ENCODE peak calls at places on chromosomes 5 and 9, in seven cellular contexts. V is bronchial epithelial cell, F is suprapubic skin, A is choroid plexus epithelial cell, Z is PC-9, Y is AG04450, C is epithelial cell of esophagus. G is an unnamed sample.

GRCh38 chr5:134570886-134571285 is 45.4 kb downstream of the JADE2 start:
- DNase-seq in F (no peak), A (no peak), Y (no peak), V (no peak), C (no peak), Z (no peak), G (no peak)

GRCh38 chr5:149364719-149365118 is 6.9 kb downstream of the PCYOX1L start:
- DNase-seq in C (no peak), Y (no peak), F (no peak), V (no peak), Z (no peak), A (no peak), G (no peak)

GRCh38 chr5:54289769-54290168 is 20.6 kb downstream of the ARL15 start:
- DNase-seq in F (no peak), Z (no peak), V (no peak), C (no peak), A (no peak), Y (no peak), G (no peak)

GRCh38 chr5:131810510-131811249 is 13.9 kb upstream of the FNIP1 start:
- DNase-seq in Z (no peak), V (no peak), C (peak), F (no peak), Y (no peak), A (peak), G (no peak)

GRCh38 chr5:153565822-153566221 is 75.4 kb downstream of the GRIA1 start:
- DNase-seq in A (peak), V (peak), F (no peak), C (peak), Z (no peak), Y (no peak), G (no peak)

GRCh38 chr9:117092582-117092981 is 322.3 kb downstream of the ASTN2 start:
- DNase-seq in Y (no peak), A (peak), C (peak), F (no peak), V (peak), Z (no peak), G (no peak)

GRCh38 chr5:33371660-33372059 is 69.1 kb upstream of the TARS1 start:
- DNase-seq in C (no peak), F (no peak), Y (peak), V (no peak), Z (peak), A (peak), G (peak)

GRCh38 chr5:99104538-99105132 is 175.8 kb upstream of the CHD1 start:
- DNase-seq in Y (peak), V (peak), Z (no peak), C (peak), F (no peak), A (peak), G (peak)

GRCh38 chr5:177980776-177981175 is 15.3 kb downstream of the PROP1 start:
- DNase-seq in V (no peak), F (no peak), Y (no peak), Z (no peak), A (peak), C (peak), G (peak)

GRCh38 chr5:34656700-34657549 is 797 bp downstream of the RAI14 start:
- DNase-seq in Y (no peak), Z (no peak), A (peak), F (peak), C (peak), V (no peak), G (no peak)

GRCh38 chr9:75333624-75334023 is 245.3 kb downstream of the OSTF1 start:
- DNase-seq in V (no peak), Z (no peak), F (no peak), C (no peak), A (no peak), Y (no peak), G (no peak)

GRCh38 chr9:21605489-21605931 is 123.4 kb upstream of the IFNE start:
- DNase-seq in V (no peak), Y (peak), Z (no peak), A (peak), F (no peak), C (no peak), G (peak)

GRCh38 chr5:149747141-149747832 is 17.2 kb downstream of the PPARGC1B start:
- DNase-seq in V (peak), F (peak), Z (peak), A (no peak), C (peak), Y (no peak), G (no peak)

GRCh38 chr9:116641292-116642059 is 45.6 kb upstream of the TRIM32 start:
- DNase-seq in A (no peak), V (peak), Y (no peak), F (no peak), Z (peak), C (peak), G (no peak)

GRCh38 chr9:36144322-36145206 is 8.0 kb downstream of the GLIPR2 start:
- DNase-seq in Y (no peak), C (no peak), F (no peak), A (no peak), V (no peak), Z (no peak), G (no peak)

GRCh38 chr9:136255896-136256890 is 10.6 kb upstream of the QSOX2 start:
- DNase-seq in F (no peak), Z (no peak), C (no peak), Y (no peak), A (no peak), V (no peak), G (no peak)

GRCh38 chr5:98757978-98758377 is 15.5 kb upstream of the RGMB start:
- DNase-seq in C (no peak), Z (no peak), F (no peak), A (no peak), Y (no peak), V (no peak), G (no peak)

GRCh38 chr9:23361096-23361495 is 464.9 kb downstream of the ELAVL2 start:
- DNase-seq in Y (no peak), V (no peak), F (no peak), A (no peak), Z (no peak), C (no peak), G (no peak)

GRCh38 chr9:70835323-70835722 is 286.1 kb downstream of the TRPM3 start:
- DNase-seq in F (no peak), A (no peak), C (peak), Z (no peak), V (peak), Y (no peak), G (no peak)

GRCh38 chr5:124393564-124394379 is 352.7 kb downstream of the ZNF608 start:
- DNase-seq in Z (no peak), C (no peak), V (no peak), F (no peak), A (no peak), Y (no peak), G (no peak)

GRCh38 chr9:136343121-136343883 is 16.0 kb downstream of the GPSM1 start:
- DNase-seq in A (no peak), F (no peak), C (no peak), Y (no peak), Z (no peak), V (no peak), G (no peak)

GRCh38 chr5:9765421-9765820 is 135.3 kb upstream of the TAS2R1 start:
- DNase-seq in F (no peak), A (peak), Z (peak), Y (peak), C (no peak), V (no peak), G (no peak)

GRCh38 chr9:114774504-114774903 is 31.3 kb downstream of the TNFSF15 start:
- DNase-seq in Y (no peak), A (no peak), F (no peak), V (no peak), Z (no peak), C (no peak), G (no peak)

GRCh38 chr5:142512680-142513042 is 173.2 kb downstream of the FGF1 start:
- DNase-seq in Y (no peak), V (no peak), F (no peak), A (peak), Z (peak), C (peak), G (no peak)

GRCh38 chr5:76820491-76820890 is 1.7 kb downstream of the F2RL1 start:
- DNase-seq in V (peak), A (peak), F (no peak), C (no peak), Z (peak), Y (no peak), G (no peak)

GRCh38 chr9:12696931-12697622 is 3.9 kb downstream of the TYRP1 start:
- DNase-seq in V (no peak), C (no peak), Z (no peak), F (no peak), Y (no peak), A (no peak), G (peak)

GRCh38 chr5:154038241-154038603 is 488 bp downstream of the FAM114A2 start:
- DNase-seq in F (no peak), C (peak), V (peak), Y (no peak), Z (no peak), A (peak), G (no peak)

GRCh38 chr9:95058795-95059386 is 258.6 kb downstream of the FANCC start:
- DNase-seq in C (no peak), F (no peak), V (no peak), Z (no peak), A (peak), Y (no peak), G (no peak)

GRCh38 chr9:92962303-92962649 is 15.0 kb downstream of the FGD3 start:
- DNase-seq in C (no peak), F (peak), Y (no peak), Z (no peak), A (no peak), V (no peak), G (no peak)

GRCh38 chr5:148807845-148808244 is 18.6 kb upstream of the ADRB2 start:
- DNase-seq in Y (no peak), Z (no peak), A (peak), F (no peak), C (peak), V (no peak), G (no peak)

GRCh38 chr9:106718996-106719395 is 144.0 kb upstream of the ZNF462 start:
- DNase-seq in V (peak), F (no peak), Y (peak), Z (no peak), C (peak), A (peak), G (no peak)

GRCh38 chr9:11457809-11458785 is 845.3 kb upstream of the PTPRD start:
- DNase-seq in Z (no peak), C (peak), V (no peak), F (no peak), A (peak), Y (no peak), G (no peak)

GRCh38 chr9:108245901-108246300 is 609.9 kb downstream of the ACTL7B start:
- DNase-seq in Z (no peak), A (no peak), F (no peak), V (no peak), C (no peak), Y (no peak), G (no peak)

GRCh38 chr5:13250450-13251291 is 693.8 kb downstream of the DNAH5 start:
- DNase-seq in C (peak), Y (no peak), Z (no peak), V (peak), A (no peak), F (no peak), G (no peak)

GRCh38 chr5:140339636-140340035 is 6.8 kb downstream of the HBEGF start:
- DNase-seq in Y (no peak), C (peak), Z (peak), V (no peak), A (no peak), F (no peak), G (no peak)

GRCh38 chr9:75903785-75904360 is 13.4 kb downstream of the PCSK5 start:
- DNase-seq in F (no peak), V (peak), A (peak), Y (no peak), C (peak), Z (peak), G (peak)

DNA sequence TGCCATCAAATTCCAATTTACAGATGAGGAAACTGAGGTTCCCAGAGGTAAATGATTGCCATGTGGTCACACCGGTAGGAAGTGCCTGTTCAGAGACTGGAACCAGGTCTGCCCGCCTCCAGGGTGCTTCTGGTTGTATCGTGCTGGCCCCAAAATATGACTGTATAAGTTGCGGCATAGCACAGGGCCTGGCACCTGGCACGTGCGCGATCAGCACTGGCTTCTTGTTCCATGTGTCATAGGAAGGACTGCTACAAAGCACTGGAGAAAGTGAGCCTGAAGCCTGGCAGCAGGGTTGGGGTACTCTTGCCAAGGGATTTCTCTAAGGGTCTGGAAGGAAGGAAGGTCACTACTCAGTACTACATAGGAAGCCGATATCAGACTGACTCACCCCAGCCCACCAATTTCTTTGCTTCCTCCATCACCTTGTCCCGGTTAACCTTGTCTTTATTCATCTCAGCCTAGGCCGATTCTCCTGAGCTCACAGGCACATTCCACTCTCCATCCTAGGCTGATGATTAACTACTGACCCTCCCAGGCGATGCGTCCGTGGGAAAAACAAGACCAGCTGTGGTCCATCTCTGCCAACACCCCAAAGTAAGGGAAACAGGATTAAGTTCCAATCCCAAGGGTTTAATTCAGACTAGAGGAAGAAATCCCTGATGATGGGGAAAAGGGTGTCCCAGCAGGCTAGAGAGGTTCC is 1.8 kb downstream of the HRH2 start:
- DNase-seq in A (no peak), C (no peak), Y (no peak), F (no peak), V (no peak), Z (no peak), G (no peak)
- H3K4me3 ChIP-seq in A (no peak), C (no peak), Y (no peak), F (no peak), V (no peak), Z (no peak), G (no peak)

GRCh38 chr5:89582768-89583339 is 699.9 kb upstream of the MEF2C start:
- DNase-seq in V (peak), A (peak), Y (no peak), F (no peak), Z (no peak), C (peak), G (no peak)

GRCh38 chr5:89584339-89584956 is 701.5 kb upstream of the MEF2C start:
- DNase-seq in C (peak), Y (peak), Z (peak), V (peak), F (no peak), A (peak), G (peak)

GRCh38 chr5:89580976-89581375 is 698.0 kb upstream of the MEF2C start:
- DNase-seq in Y (no peak), C (no peak), V (no peak), A (no peak), F (no peak), Z (no peak), G (no peak)

GRCh38 chr5:89583534-89583933 is 700.5 kb upstream of the MEF2C start:
- DNase-seq in Y (no peak), C (no peak), A (no peak), F (no peak), V (no peak), Z (no peak), G (no peak)
- TF ChIP-seq CTCF in Y (no peak), C (no peak), A (no peak), F (no peak), V (no peak), Z (no peak), G (no peak)

GRCh38 chr5:77935516-77936364 is 159.6 kb upstream of the TBCA start:
- DNase-seq in V (no peak), Y (no peak), Z (no peak), F (no peak), A (no peak), C (no peak), G (no peak)
- H3K4me3 ChIP-seq in V (no peak), Y (no peak), Z (no peak), F (no peak), A (no peak), C (no peak), G (no peak)

DNA sequence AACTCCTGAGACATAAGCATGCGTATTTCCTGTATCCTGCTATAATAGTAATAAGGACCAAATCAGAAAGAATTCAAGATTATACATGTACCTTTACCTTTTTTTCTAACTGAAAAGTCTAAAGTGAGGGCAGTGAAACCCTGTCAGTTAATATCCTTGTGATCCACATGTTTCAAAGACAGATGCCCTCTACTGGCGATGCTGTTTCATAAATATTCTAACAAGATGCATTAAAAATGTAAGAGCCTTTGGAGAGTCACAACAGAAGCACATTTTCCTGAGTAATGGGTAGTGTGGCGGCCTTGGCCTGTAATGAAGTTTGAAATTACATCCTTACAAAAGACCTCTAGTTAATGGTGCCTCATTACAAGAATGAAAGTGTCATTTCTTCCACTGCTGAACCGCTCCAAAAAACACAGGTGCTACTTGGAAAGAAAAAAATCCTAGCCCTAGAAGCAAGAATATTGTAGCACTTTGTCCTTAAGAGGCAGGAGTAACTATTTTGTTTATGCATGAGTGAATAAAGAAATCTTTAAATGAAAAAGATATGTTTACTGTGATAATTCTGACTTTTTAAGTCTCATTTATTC is 232.6 kb downstream of the EPB41L4A start:
- DNase-seq in Z (no peak), Y (peak), A (peak), F (no peak), V (peak), C (peak), G (peak)
- TF ChIP-seq CTCF in Z (peak), Y (peak), A (peak), F (peak), V (peak), C (peak), G (peak)

GRCh38 chr5:155726267-155726666 is 600.7 kb upstream of the SGCD start:
- DNase-seq in F (no peak), C (peak), V (peak), Y (no peak), A (peak), Z (no peak), G (peak)

GRCh38 chr5:155729684-155730059 is 597.3 kb upstream of the SGCD start:
- DNase-seq in C (no peak), Y (no peak), V (no peak), F (no peak), Z (no peak), A (no peak), G (no peak)

GRCh38 chr5:155728857-155729683 is 597.9 kb upstream of the SGCD start:
- DNase-seq in F (no peak), C (no peak), V (no peak), Z (no peak), Y (no peak), A (no peak), G (no peak)

GRCh38 chr5:155728146-155728856 is 598.7 kb upstream of the SGCD start:
- DNase-seq in V (peak), C (peak), A (peak), Z (no peak), Y (no peak), F (peak), G (peak)

DNA sequence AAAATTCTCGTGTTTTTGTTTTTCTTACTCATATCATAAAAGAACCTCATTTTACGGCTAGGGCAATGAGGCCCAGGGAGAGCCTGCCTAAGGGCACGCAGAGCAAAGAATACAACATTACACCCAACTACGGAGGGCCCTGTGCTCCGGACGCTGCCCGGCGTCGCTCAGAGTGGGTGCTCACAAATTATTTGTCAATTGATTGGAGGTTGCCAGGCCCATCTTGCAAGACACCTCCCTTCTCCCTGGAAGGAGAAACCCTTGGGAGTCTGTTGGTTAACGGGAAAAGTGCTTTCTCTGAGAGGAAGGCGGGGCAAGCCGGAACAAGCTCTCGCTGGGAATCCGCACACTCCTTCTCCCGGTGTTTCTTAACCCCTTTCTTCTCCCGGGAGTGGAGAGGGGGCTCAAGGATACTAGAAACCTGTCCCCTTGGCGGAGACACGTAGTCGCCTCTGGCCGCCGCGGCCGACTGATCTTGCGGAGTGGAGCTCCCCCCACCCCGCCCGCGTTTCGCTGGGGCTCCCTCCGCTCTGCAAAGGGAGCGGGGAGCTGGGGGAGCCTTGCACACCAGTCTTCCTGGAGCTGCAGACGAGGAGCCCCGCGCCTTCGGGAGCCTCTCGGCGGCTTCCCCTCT is 599.3 kb upstream of the SGCD start:
- DNase-seq in Y (no peak), Z (no peak), F (no peak), C (no peak), V (no peak), A (no peak), G (no peak)
- H3K4me3 ChIP-seq in Y (peak), Z (no peak), F (peak), C (peak), V (no peak), A (no peak), G (peak)

G was measured in astrocyte of the cerebellum.